ENCODE peak calls at places on chromosomes 3 and 15, in four cellular contexts. T is lower lobe of right lung, L is heart right ventricle, A is body of pancreas. W is an unnamed sample.

GRCh38 chr3:131794766-131795381 is 239.9 kb downstream of the CPNE4 start:
- DNase-seq in A (peak; percentile 25), L (no peak), T (no peak), W (peak; percentile 9)

GRCh38 chr3:193869221-193870201 is 266.4 kb upstream of the HES1 start:
- DNase-seq in L (peak; percentile 51), A (no peak), T (no peak), W (peak; percentile 83)

GRCh38 chr3:112027839-112028238 is 6.7 kb upstream of the TMPRSS7 start:
- DNase-seq in L (no peak), A (no peak), T (no peak), W (no peak)

GRCh38 chr3:179872842-179873241 is 163.9 kb downstream of the PEX5L start:
- DNase-seq in L (no peak), A (no peak), T (no peak), W (no peak)

GRCh38 chr3:158771577-158771976 is 30.3 kb upstream of the MFSD1 start:
- DNase-seq in A (no peak), L (no peak), T (no peak), W (no peak)

GRCh38 chr3:111369953-111370352 is 172.0 kb upstream of the CD96 start:
- DNase-seq in L (no peak), A (no peak), T (no peak), W (no peak)

GRCh38 chr15:60546764-60547163 is 67.8 kb upstream of the ICE2 start:
- DNase-seq in A (no peak), L (no peak), T (no peak), W (no peak)

GRCh38 chr3:37114251-37115145 is 59.9 kb downstream of the LRRFIP2 start:
- DNase-seq in L (no peak), A (no peak), T (no peak), W (peak; percentile 25)

GRCh38 chr3:159928692-159929091 is 59.9 kb upstream of the IL12A start:
- DNase-seq in T (no peak), L (no peak), A (no peak), W (peak; percentile 97)

GRCh38 chr15:96514607-96515285 is 184.2 kb downstream of the NR2F2 start:
- DNase-seq in A (no peak), L (no peak), T (no peak), W (no peak)

GRCh38 chr3:157428957-157429356 is 7.7 kb upstream of the PTX3 start:
- DNase-seq in L (no peak), T (no peak), A (no peak), W (no peak)

GRCh38 chr3:171850968-171851600 is 7.9 kb downstream of the TMEM212 start:
- DNase-seq in T (no peak), L (no peak), A (no peak), W (no peak)

GRCh38 chr15:93044301-93045190 is 44.5 kb downstream of the RGMA start:
- DNase-seq in T (peak; percentile 38), L (no peak), A (no peak), W (no peak)

GRCh38 chr3:171867976-171868375 is 24.8 kb downstream of the TMEM212 start:
- DNase-seq in T (no peak), L (no peak), A (no peak), W (no peak)

GRCh38 chr3:183779896-183780450 is 45.4 kb downstream of the MAP6D1 start:
- DNase-seq in L (no peak), T (peak; percentile 77), A (no peak), W (no peak)

GRCh38 chr3:184165548-184165947 is 9.1 kb upstream of the AP2M1 start:
- DNase-seq in T (no peak), L (no peak), A (no peak), W (no peak)

GRCh38 chr3:148532326-148532725 is 165.4 kb upstream of the AGTR1 start:
- DNase-seq in L (no peak), A (no peak), T (no peak), W (no peak)

GRCh38 chr3:111735271-111735758 is 123.8 kb upstream of the PHLDB2 start:
- DNase-seq in T (no peak), L (no peak), A (no peak), W (peak; percentile 97)

DNA sequence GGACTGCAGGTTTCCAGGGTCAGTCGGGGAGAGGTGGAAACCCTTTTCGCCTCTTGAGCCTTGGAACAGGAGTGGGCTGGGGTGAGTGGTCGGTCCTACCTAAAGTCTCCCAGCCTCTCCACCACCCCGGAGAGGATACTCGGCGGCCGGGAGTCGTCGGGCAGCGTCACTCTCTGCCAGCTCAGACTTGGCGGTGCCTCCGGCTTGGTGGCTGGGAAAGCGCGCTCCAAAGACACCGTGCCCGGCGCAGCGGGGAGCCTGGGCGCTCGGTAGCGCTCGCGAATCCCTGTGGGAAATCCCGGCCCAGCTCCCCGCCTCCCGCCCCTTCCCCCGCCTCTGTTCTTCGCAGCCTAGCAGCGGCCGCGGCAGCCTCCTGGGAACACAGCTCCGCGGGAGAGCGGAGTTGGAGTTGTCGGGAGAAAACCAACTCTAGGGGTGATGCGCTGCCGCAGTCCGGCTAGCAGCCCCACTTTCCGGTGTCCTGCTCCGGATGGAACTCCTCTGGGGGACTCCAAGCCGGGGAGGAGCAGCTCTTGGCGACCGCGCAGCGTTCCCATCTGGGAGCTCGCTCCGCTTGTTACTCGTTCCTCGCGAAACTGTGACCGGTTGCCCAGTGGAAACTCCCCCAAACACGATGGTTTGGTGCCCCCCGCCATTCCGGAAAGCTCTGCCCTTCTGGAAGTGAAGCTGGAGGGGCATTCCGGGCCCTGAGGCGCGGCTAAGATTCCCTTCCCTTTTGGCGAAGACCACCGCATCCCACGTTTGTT is 1.4 kb downstream of the EPHB1 start:
- DNase-seq in T (no peak), A (no peak), L (peak; percentile 20), W (no peak)
- H3K4me3 ChIP-seq in T (peak overlapping the region; percentile 53), A (no peak overlapping the region), L (peak overlapping the region; percentile 56), W (peak overlapping the region; percentile 75)

DNA sequence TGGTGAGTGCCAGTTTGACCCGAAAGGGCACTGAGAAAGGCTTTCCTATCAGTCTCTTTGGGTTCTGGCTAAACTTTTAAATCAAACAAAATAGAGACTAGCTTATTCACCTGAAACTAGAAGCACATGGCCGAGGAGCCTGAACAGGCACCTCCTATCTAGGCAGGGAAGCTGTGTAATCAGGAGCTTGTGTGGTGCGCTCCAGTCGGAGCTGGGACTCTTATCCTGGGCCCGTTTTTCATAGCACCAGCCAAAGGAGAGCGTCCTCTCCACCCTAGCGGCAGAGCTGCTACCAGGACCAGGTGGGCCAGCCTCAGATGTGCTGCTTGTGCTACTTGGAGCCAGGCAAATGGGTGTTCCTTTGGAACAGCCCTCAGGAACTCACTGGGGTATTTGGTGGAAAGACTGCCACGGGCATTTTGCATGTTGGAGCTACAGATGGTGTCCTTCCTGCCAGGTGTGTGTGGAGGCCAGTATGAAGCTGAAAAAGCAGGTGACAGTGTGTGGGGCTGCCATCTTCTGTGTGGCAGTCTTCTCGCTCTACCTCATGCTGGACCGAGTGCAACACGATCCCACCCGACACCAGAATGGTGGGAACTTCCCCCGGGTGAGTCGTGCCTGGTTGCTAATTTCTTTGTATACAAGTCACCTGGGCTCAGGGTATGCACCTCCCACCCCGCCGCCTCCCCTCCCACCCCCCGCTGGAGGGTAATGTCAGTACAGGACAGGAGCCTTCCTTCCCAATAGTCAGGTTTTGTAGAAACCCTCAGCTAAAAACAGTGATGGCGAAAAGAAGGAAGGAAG is 833 bp downstream of the MAN2A2 start:
- DNase-seq in A (peak; percentile 59), L (no peak), T (peak; percentile 45), W (no peak)
- TF ChIP-seq CTCF in A (no peak), L (no peak), T (no peak), W (peak; percentile 30)

DNA sequence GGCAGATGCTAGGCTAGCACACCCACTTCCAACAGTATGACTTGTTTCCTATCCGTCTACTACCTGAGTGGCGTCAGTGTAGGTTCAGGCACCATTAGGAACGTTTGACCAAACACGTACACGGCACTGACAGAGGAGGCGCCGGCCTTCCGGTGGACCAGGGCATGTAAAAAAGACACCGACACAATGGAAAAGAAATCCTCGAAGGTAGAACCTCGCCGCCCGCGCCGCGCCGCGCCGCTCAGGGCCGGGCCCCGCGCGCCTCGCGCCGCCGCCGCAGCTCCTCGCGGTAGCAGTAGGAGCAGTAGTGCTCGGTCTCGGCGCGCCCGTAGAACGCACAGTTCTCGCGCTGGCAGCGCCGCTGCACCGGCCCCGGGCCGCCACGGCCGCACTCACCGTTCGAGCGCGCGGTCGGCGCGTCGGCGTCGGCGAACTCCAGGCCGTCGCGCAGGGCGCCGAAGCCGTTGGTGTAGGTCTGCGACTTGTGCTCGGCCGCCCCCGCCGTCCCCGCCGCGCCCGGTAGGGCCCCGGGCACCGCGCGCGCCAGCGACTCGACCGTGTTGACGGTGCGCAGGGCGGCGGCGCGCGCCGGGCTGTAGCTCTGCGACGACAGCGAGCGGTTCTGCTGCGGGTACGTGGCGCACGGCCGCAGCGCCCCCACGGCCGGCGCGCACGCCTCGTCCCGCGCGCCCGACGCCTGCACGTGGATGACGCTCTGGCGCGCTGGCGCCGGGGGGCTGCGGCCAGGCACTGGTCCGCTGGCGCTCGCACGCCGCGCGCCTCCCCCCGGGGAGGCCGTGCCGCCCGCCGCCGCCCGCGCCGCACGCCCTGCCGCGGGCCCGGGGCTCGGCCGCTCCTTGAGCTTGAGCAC is 156.7 kb downstream of the KLF13 start:
- DNase-seq in T (no peak), A (no peak), L (no peak), W (no peak)
- H3K4me3 ChIP-seq in T (peak overlapping the region; percentile 39), A (no peak overlapping the region), L (peak overlapping the region; percentile 41), W (no peak overlapping the region)

DNA sequence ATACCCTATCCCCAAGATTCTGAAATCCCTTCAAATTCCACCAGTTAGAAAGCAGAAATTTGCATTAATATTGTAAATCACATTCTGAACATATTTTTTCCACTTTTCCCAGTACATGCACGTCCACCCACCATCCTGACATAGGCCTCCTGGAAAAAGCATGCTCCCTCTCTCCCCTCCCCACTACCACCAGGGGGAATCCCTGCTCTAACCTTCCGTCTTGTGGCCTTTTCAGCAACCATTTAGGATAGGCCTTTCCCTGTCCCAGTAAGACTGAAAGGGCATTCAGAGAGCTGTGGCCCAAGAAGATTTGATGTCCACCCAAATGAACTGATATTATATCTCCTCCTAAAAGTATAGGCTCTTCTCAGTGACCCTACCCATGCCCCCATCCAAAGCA is 182.1 kb downstream of the ARRDC4 start:
- DNase-seq in L (no peak), A (no peak), T (no peak), W (no peak)
- TF ChIP-seq CTCF in L (no peak), A (no peak), T (no peak), W (no peak)

GRCh38 chr3:24548278-24548677 is 53.6 kb upstream of the THRB start:
- DNase-seq in T (no peak), A (no peak), L (no peak), W (no peak)
- H3K4me3 ChIP-seq in T (no peak overlapping the region), A (no peak overlapping the region), L (no peak overlapping the region), W (no peak overlapping the region)